ENCODE peak calls at places on chromosomes 12 and 14, in five cellular contexts. T, O, G, C and J are unnamed samples.

GRCh38 chr12:52600941-52601481 is at the start of gene KRT72:
- DNase-seq in T (no peak), O (no peak), G (no peak), C (no peak), J (no peak)

GRCh38 chr14:100202712-100203111 is 36.2 kb upstream of the YY1 start:
- DNase-seq in T (no peak), O (no peak), G (no peak), C (no peak), J (no peak)

GRCh38 chr12:121776190-121777098 is 17.0 kb downstream of the RHOF start:
- DNase-seq in T (peak), O (no peak), G (peak), C (no peak), J (no peak)

GRCh38 chr14:29648045-29648444 is 279.6 kb downstream of the PRKD1 start:
- DNase-seq in T (no peak), O (no peak), G (no peak), C (no peak), J (no peak)

GRCh38 chr14:22427771-22428228 is 161.2 kb downstream of the DAD1 start:
- DNase-seq in T (peak), O (peak), G (peak), C (no peak), J (no peak)

GRCh38 chr12:24679135-24679534 is 269.8 kb downstream of the BCAT1 start:
- DNase-seq in T (no peak), O (peak), G (no peak), C (no peak), J (peak)

GRCh38 chr14:39576726-39577125 is 144.5 kb upstream of the FBXO33 start:
- DNase-seq in T (no peak), O (no peak), G (peak), C (no peak), J (no peak)

GRCh38 chr12:60162988-60163720 is 567.3 kb downstream of the SLC16A7 start:
- DNase-seq in T (no peak), O (no peak), G (no peak), C (no peak), J (no peak)

GRCh38 chr14:20801726-20802125 is 918 bp downstream of the RNASE1 start:
- DNase-seq in T (no peak), O (no peak), G (no peak), C (no peak), J (no peak)

GRCh38 chr12:9118161-9118560 is 2.4 kb upstream of the A2M start:
- DNase-seq in T (no peak), O (no peak), G (peak), C (no peak), J (no peak)

GRCh38 chr12:12333407-12333831 is 16.6 kb downstream of the MANSC1 start:
- DNase-seq in T (no peak), O (peak), G (no peak), C (peak), J (no peak)

GRCh38 chr14:75514673-75515630 is 7.3 kb upstream of the BATF start:
- DNase-seq in T (no peak), O (no peak), G (peak), C (no peak), J (no peak)

GRCh38 chr12:6450869-6451347 is 934 bp upstream of the TAPBPL start:
- DNase-seq in T (no peak), O (no peak), G (no peak), C (no peak), J (no peak)

GRCh38 chr12:49228653-49229052 is 36.2 kb upstream of the TUBA1C start:
- DNase-seq in T (no peak), O (no peak), G (no peak), C (no peak), J (no peak)

GRCh38 chr14:36820111-36820709 is 158.6 kb downstream of the PAX9 start:
- DNase-seq in T (peak), O (no peak), G (peak), C (no peak), J (no peak)

GRCh38 chr12:8078400-8078799 is 3.7 kb upstream of the NECAP1 start:
- DNase-seq in T (peak), O (peak), G (peak), C (peak), J (peak)

GRCh38 chr14:97713023-97713422 is 915.8 kb downstream of the VRK1 start:
- DNase-seq in T (peak), O (no peak), G (peak), C (no peak), J (peak)

GRCh38 chr12:124742702-124743101 is 121.0 kb downstream of the SCARB1 start:
- DNase-seq in T (no peak), O (no peak), G (no peak), C (no peak), J (no peak)

GRCh38 chr14:32728957-32729356 is 209.7 kb upstream of the NPAS3 start:
- DNase-seq in T (no peak), O (no peak), G (no peak), C (no peak), J (no peak)

GRCh38 chr14:29548948-29549370 is 378.7 kb downstream of the PRKD1 start:
- DNase-seq in T (peak), O (peak), G (peak), C (peak), J (no peak)

GRCh38 chr14:59463773-59464650 is 1.2 kb downstream of the GPR135 start:
- DNase-seq in T (no peak), O (no peak), G (no peak), C (no peak), J (no peak)

GRCh38 chr14:94129758-94130414 is 482 bp upstream of the IFI27L2 start:
- DNase-seq in T (peak), O (peak), G (peak), C (no peak), J (no peak)

GRCh38 chr12:42428850-42429249 is 102.9 kb downstream of the PPHLN1 start:
- DNase-seq in T (no peak), O (no peak), G (no peak), C (no peak), J (no peak)

GRCh38 chr12:112584266-112584722 is 165.5 kb downstream of the PTPN11 start:
- DNase-seq in T (peak), O (no peak), G (no peak), C (no peak), J (no peak)

GRCh38 chr12:55250944-55251343 is 6.5 kb downstream of the OR6C74 start:
- DNase-seq in T (no peak), O (no peak), G (no peak), C (no peak), J (no peak)

GRCh38 chr12:126397071-126397571 is 1331.9 kb downstream of the AACS start:
- DNase-seq in T (no peak), O (no peak), G (no peak), C (no peak), J (no peak)

GRCh38 chr14:20855652-20856291 is 35.4 kb upstream of the RNASE3 start:
- DNase-seq in T (peak), O (peak), G (peak), C (no peak), J (peak)

GRCh38 chr12:12723681-12724420 is 6.7 kb downstream of the CDKN1B start:
- DNase-seq in T (peak), O (no peak), G (peak), C (no peak), J (no peak)

GRCh38 chr14:88364710-88365413 is 20.6 kb upstream of the SPATA7 start:
- DNase-seq in T (no peak), O (no peak), G (no peak), C (no peak), J (no peak)

GRCh38 chr12:45543887-45544286 is 185.6 kb upstream of the ARID2 start:
- DNase-seq in T (peak), O (peak), G (peak), C (peak), J (peak)

GRCh38 chr12:81998761-81999378 is 239.7 kb upstream of the PPFIA2 start:
- DNase-seq in T (no peak), O (peak), G (peak), C (no peak), J (peak)

GRCh38 chr12:132491761-132492378 is 1.9 kb downstream of the FBRSL1 start:
- DNase-seq in T (no peak), O (no peak), G (no peak), C (no peak), J (no peak)
- H3K4me3 ChIP-seq in T (peak), O (peak), G (no peak), C (peak), J (peak)

GRCh38 chr14:106287506-106287905 is 761.1 kb downstream of the TMEM121 start:
- DNase-seq in T (no peak), O (no peak), G (no peak), C (no peak), J (no peak)

GRCh38 chr14:106291626-106292025 is 765.2 kb downstream of the TMEM121 start:
- DNase-seq in T (no peak), O (no peak), G (no peak), C (no peak), J (no peak)

GRCh38 chr14:106286697-106287290 is 760.4 kb downstream of the TMEM121 start:
- DNase-seq in T (peak), O (no peak), G (no peak), C (no peak), J (no peak)
- TF ChIP-seq CTCF in T (peak), O (peak), G (no peak), C (no peak), J (no peak)

GRCh38 chr14:92026548-92027190 is 13.2 kb downstream of the TRIP11 start:
- DNase-seq in T (no peak), O (no peak), G (no peak), C (no peak), J (no peak)
- H3K4me3 ChIP-seq in T (no peak), O (no peak), G (no peak), C (no peak), J (no peak)

GRCh38 chr14:68300608-68301007 is 481.0 kb downstream of the RAD51B start:
- DNase-seq in T (no peak), O (no peak), G (no peak), C (no peak), J (no peak)

GRCh38 chr14:68297011-68297410 is 477.4 kb downstream of the RAD51B start:
- DNase-seq in T (no peak), O (no peak), G (no peak), C (no peak), J (no peak)

GRCh38 chr14:68295316-68295816 is 475.8 kb downstream of the RAD51B start:
- DNase-seq in T (no peak), O (no peak), G (no peak), C (no peak), J (no peak)

GRCh38 chr14:68293404-68293803 is 473.8 kb downstream of the RAD51B start:
- DNase-seq in T (no peak), O (no peak), G (no peak), C (no peak), J (no peak)

GRCh38 chr14:68297871-68298468 is 478.4 kb downstream of the RAD51B start:
- DNase-seq in T (peak), O (peak), G (no peak), C (no peak), J (no peak)
- TF ChIP-seq CTCF in T (peak), O (peak), G (peak), C (peak), J (peak)

DNA sequence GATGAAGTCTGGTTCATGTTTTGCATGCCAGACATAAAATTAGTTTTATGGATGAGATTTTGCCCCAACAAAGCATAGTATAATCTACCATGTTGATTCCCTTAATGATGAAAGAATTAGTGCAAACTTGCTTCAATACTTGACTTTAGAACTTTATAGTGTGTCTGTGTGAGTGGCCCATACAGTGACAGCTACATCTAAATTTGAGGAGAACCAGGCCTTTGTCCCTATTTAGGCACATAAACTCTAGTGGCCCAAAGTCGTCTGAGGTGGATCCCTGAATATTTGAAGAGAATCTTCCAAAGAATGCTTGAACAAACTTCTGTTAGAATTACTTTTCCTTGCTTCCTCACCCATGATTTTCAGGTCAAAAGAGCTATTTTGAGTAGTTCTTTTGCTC is 70.4 kb downstream of the POLR3B start:
- DNase-seq in T (no peak), O (no peak), G (no peak), C (no peak), J (no peak)
- H3K4me3 ChIP-seq in T (no peak), O (no peak), G (no peak), C (no peak), J (no peak)

DNA sequence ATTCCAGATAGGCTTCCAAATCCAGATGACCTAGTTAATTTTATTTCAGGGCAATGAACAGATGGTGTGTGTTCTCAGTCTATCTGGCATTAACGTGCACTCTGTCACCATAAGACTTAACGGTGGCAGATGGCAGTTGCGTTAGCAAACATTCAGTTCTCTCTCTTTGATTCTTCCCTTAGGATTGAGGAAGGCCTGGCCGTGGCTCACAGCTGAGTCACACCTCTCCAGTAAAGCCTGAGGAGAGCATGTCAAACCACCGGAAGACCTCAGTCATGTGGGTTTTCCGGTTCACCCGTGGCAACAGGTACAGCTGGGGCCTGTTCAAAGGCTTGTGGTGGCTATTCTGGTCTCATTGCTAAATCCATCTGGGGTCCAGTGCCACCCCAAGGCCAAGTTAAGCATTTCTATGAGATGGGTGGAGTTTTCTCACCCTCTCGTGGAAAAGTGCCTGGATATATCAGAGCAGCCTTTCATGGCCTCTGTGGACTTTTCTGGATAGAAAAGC is 545.1 kb upstream of the ATP2B1 start:
- DNase-seq in T (peak), O (peak), G (peak), C (peak), J (peak)
- TF ChIP-seq CTCF in T (no peak), O (peak), G (peak), C (peak), J (peak)

DNA sequence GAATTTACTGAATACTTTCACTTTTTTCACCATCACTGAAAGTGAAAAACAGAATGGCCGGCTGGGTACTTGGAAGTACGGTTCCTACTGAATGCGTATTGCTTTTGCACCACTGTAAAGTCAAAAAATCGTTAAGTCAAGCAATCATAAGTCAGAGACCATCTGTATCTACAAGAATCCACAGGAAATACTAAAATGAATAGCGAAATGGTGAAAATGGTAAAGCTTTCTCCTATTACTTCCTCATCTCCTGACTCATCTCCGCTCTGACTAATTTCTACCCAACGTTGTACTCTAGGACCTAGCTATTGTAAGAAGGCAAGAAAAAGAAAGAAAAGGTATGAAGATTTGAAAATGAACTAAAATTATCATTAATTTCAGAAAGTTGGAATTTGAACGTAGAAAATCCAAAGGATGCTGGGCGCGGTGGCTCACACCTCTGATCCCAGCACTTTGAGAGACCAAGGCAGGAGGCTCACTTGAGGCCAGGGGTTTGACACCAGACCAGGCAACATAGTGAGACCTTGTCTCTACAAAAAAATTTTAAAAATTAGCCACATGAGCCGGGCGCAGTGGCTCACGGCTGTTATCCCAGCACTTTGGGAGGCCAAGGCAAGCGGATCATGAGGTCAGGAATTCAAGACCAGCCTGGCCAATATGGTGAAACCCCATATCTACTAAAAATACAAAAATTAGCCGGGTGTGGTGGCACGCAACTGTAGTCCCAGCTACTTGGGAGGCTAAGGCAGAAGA is 5.3 kb upstream of the CDCA4 start:
- DNase-seq in T (no peak), O (peak), G (peak), C (no peak), J (no peak)
- H3K4me3 ChIP-seq in T (no peak), O (no peak), G (no peak), C (no peak), J (no peak)

DNA sequence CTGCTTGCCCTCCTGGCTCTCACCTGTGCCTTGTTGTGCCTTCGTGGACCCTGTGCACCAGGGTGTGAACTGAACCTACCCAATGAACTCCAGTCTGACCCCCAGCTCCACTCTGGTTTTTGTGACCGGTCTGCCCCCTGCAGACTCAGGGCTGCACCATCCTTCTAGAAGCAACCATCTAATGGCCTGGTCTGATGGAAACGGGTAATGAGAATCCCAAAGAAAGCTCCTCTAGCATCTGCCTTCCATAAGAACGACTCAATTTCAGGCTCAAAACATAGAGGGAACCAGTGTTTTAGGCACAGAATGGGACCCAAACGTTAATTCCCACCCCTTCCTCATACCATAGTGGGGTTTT is 176.7 kb upstream of the PRMT8 start:
- DNase-seq in T (no peak), O (no peak), G (no peak), C (no peak), J (no peak)
- TF ChIP-seq CTCF in T (no peak), O (peak), G (no peak), C (peak), J (peak)

DNA sequence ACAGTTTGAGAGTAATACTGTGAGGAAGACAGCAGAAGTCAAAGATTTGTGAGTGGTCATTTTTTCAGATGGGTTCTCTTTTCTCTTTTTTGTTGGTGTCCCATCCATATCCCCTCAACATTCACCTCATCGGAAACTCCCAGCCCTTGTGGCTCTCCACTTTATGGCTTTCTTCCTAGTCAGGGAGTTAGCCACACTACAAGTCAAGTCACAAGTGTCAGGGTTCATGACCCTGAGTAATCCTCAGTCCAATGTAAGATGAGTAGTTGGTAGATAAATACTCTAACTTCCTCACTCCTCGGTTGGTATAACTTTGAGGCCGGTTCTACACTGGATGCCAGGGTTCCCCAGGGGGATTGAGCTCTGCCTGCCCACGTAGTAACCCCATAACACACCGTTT is 41.4 kb downstream of the PTGER2 start:
- DNase-seq in T (peak), O (no peak), G (peak), C (no peak), J (no peak)
- H3K4me3 ChIP-seq in T (no peak), O (no peak), G (no peak), C (no peak), J (no peak)